ENCODE peak calls at places on chromosomes 16 and 17, in ten cellular contexts. C is stimulated activated effector memory CD8-positive, alpha-beta T cell treated with anti-CD3 and anti-CD28 coated beads, Interleukin-12 subunit alpha, Interleukin-12 subunit beta, amount 100 ng/mL, for 72 hours; N is tibial artery; Y is stimulated activated CD4-positive, alpha-beta T cell treated with anti-CD3 and anti-CD28 coated beads, Interleukin-1b, Interleukin-23, amount 100 ng/mL, for 1 hour; E is HuH-7.5; X is endothelial cell; H is psoas muscle; K is Kasumi-1; U is NCI-H2081; R is AG10803. M is an unnamed sample.

GRCh38 chr16:11263737-11264136 is 5.4 kb downstream of the TNP2 start:
- DNase-seq in Y (no peak), N (no peak), U (no peak), C (peak), E (no peak), X (no peak), R (no peak), H (no peak), K (no peak), M (no peak)

GRCh38 chr17:73478768-73479424 is 165.3 kb downstream of the SDK2 start:
- DNase-seq in U (no peak), C (no peak), Y (no peak), R (no peak), K (no peak), X (no peak), N (no peak), E (peak), H (no peak), M (no peak)

GRCh38 chr17:50184611-50185398 is 16.6 kb downstream of the COL1A1 start:
- DNase-seq in N (peak), Y (no peak), K (no peak), E (no peak), X (no peak), R (peak), C (no peak), U (no peak), H (peak), M (no peak)

GRCh38 chr17:19714542-19715411 is 1.6 kb downstream of the SLC47A2 start:
- DNase-seq in R (no peak), E (peak), Y (no peak), K (no peak), X (no peak), C (no peak), N (no peak), U (no peak), H (no peak), M (no peak)

GRCh38 chr17:77308768-77309726 is 168.3 kb downstream of the SEC14L1 start:
- DNase-seq in R (peak), C (no peak), X (no peak), K (no peak), U (no peak), Y (no peak), E (no peak), N (no peak), H (no peak), M (no peak)

GRCh38 chr16:8751481-8752311 is 45.7 kb downstream of the TMEM186 start:
- DNase-seq in X (no peak), E (no peak), U (no peak), K (no peak), H (no peak), Y (no peak), R (peak), N (no peak), C (no peak), M (no peak)

GRCh38 chr17:1979182-1979980 is 45.8 kb downstream of the RTN4RL1 start:
- DNase-seq in Y (no peak), N (no peak), K (no peak), C (no peak), U (no peak), R (no peak), H (no peak), E (no peak), X (no peak), M (no peak)

GRCh38 chr17:2011421-2012371 is 13.4 kb downstream of the RTN4RL1 start:
- DNase-seq in C (no peak), R (peak), E (no peak), N (peak), K (peak), H (peak), Y (no peak), U (no peak), X (no peak), M (no peak)

GRCh38 chr16:89633064-89633631 is 19.7 kb downstream of the DPEP1 start:
- DNase-seq in H (no peak), X (no peak), E (no peak), N (no peak), C (no peak), Y (no peak), K (no peak), R (peak), U (no peak), M (no peak)

GRCh38 chr17:33469911-33470310 is 176.8 kb upstream of the ASIC2 start:
- DNase-seq in K (no peak), C (no peak), Y (no peak), H (no peak), R (peak), U (no peak), E (no peak), X (no peak), N (no peak), M (no peak)

GRCh38 chr17:50137050-50137449 is 7.1 kb upstream of the SAMD14 start:
- DNase-seq in Y (no peak), U (no peak), E (no peak), N (no peak), H (no peak), K (no peak), C (no peak), R (no peak), X (no peak), M (no peak)

GRCh38 chr17:19305261-19305660 is 57.3 kb downstream of the B9D1 start:
- DNase-seq in Y (no peak), C (no peak), E (no peak), H (no peak), N (no peak), R (no peak), U (no peak), X (no peak), K (no peak), M (no peak)